ENCODE peak calls at places on chromosomes 6 and 20, in six cellular contexts. Q is GM12878, E is A549, A is HepG2, M is endothelial cell of umbilical vein, U is K562. I is an unnamed sample.

GRCh38 chr6:157065366-157065765 is 258.0 kb downstream of the TMEM242 start:
- DNase-seq in Q (no peak), E (no peak), A (no peak), M (no peak), U (no peak), I (no peak)

GRCh38 chr20:50716518-50716917 is 14.9 kb upstream of the PARD6B start:
- DNase-seq in Q (no peak), E (no peak), A (no peak), M (no peak), U (no peak), I (no peak)

GRCh38 chr6:114144887-114145851 is 174.2 kb upstream of the HDAC2 start:
- DNase-seq in Q (no peak), E (no peak), A (peak), M (no peak), U (no peak), I (no peak)

GRCh38 chr6:147262943-147263342 is 58.7 kb downstream of the STXBP5 start:
- DNase-seq in Q (no peak), E (no peak), A (no peak), M (peak), U (no peak), I (no peak)

GRCh38 chr20:38640486-38640885 is 38.9 kb downstream of the ARHGAP40 start:
- DNase-seq in Q (no peak), E (no peak), A (no peak), M (no peak), U (no peak), I (no peak)

GRCh38 chr20:42007251-42007650 is 389.1 kb upstream of the CHD6 start:
- DNase-seq in Q (no peak), E (no peak), A (no peak), M (no peak), U (no peak), I (no peak)

GRCh38 chr6:169289671-169290408 is 36.2 kb upstream of the THBS2 start:
- DNase-seq in Q (no peak), E (no peak), A (no peak), M (no peak), U (no peak), I (peak)

GRCh38 chr6:100135977-100136376 is 142.0 kb upstream of the MCHR2 start:
- DNase-seq in Q (no peak), E (no peak), A (no peak), M (no peak), U (no peak), I (no peak)

GRCh38 chr6:114049367-114049966 is 78.5 kb upstream of the HDAC2 start:
- DNase-seq in Q (no peak), E (no peak), A (peak), M (no peak), U (no peak), I (no peak)

GRCh38 chr6:149366237-149366921 is 33.7 kb upstream of the SUMO4 start:
- DNase-seq in Q (no peak), E (no peak), A (no peak), M (peak), U (no peak), I (no peak)

GRCh38 chr6:103122766-103123601 is 1729.5 kb downstream of the GRIK2 start:
- DNase-seq in Q (no peak), E (no peak), A (peak), M (peak), U (peak), I (peak)

GRCh38 chr20:39706089-39706721 is 744.1 kb downstream of the DHX35 start:
- DNase-seq in Q (no peak), E (no peak), A (no peak), M (peak), U (no peak), I (no peak)

GRCh38 chr6:135568366-135568765 is 70.8 kb upstream of the AHI1 start:
- DNase-seq in Q (peak), E (no peak), A (no peak), M (peak), U (peak), I (no peak)

GRCh38 chr6:63492476-63492875 is 79.8 kb upstream of the LOC128125822 start:
- DNase-seq in Q (no peak), E (no peak), A (no peak), M (no peak), U (no peak), I (no peak)

GRCh38 chr6:39495640-39496039 is 173.1 kb upstream of the KCNK16 start:
- DNase-seq in Q (no peak), E (no peak), A (no peak), M (no peak), U (no peak), I (no peak)

GRCh38 chr6:72789145-72789544 is 167.3 kb downstream of the KCNQ5 start:
- DNase-seq in Q (no peak), E (no peak), A (no peak), M (no peak), U (no peak), I (no peak)

GRCh38 chr6:10237284-10238043 is 177.4 kb downstream of the TFAP2A start:
- DNase-seq in Q (no peak), E (peak), A (no peak), M (no peak), U (no peak), I (no peak)

GRCh38 chr20:46228671-46229070 is 79.6 kb downstream of the CDH22 start:
- DNase-seq in Q (no peak), E (no peak), A (no peak), M (no peak), U (no peak), I (no peak)

GRCh38 chr20:46226602-46227001 is 81.7 kb downstream of the CDH22 start:
- DNase-seq in Q (no peak), E (no peak), A (no peak), M (no peak), U (no peak), I (no peak)

GRCh38 chr20:46227275-46227767 is 81.0 kb downstream of the CDH22 start:
- DNase-seq in Q (no peak), E (no peak), A (no peak), M (no peak), U (no peak), I (no peak)

GRCh38 chr20:46230811-46231282 is 77.5 kb downstream of the CDH22 start:
- DNase-seq in Q (no peak), E (no peak), A (peak), M (peak), U (peak), I (peak)

DNA sequence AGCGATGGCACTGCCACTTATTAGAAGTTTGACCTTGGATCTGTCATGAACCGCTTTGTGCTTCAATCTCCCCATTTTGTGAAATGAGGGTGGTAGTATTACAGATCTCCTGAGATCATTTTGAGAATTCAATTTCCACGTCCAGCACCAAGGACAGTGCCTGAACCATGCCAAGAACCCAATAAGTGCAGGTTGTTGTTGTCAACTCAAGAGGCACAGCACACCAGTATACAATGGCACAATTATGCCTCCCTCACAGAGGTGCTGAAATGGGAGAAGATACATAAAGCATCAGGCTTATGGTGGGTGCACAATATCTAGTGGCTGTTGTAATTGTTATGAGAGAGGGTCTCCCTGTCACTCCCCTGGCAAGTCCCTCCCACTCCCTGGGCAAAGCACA is 78.8 kb downstream of the CDH22 start:
- DNase-seq in Q (no peak), E (no peak), A (no peak), M (no peak), U (no peak), I (peak)
- TF ChIP-seq MYC in Q (no peak), E (no peak), A (no peak), M (no peak), U (no peak), I (peak)

GRCh38 chr20:9491324-9491723 is 23.1 kb upstream of the LAMP5 start:
- DNase-seq in Q (no peak), E (no peak), A (no peak), M (no peak), U (no peak), I (no peak)

GRCh38 chr20:9492067-9492466 is 22.3 kb upstream of the LAMP5 start:
- DNase-seq in Q (no peak), E (no peak), A (no peak), M (no peak), U (no peak), I (no peak)

GRCh38 chr20:9490171-9490570 is 24.2 kb upstream of the LAMP5 start:
- DNase-seq in Q (no peak), E (no peak), A (no peak), M (no peak), U (no peak), I (no peak)

GRCh38 chr20:9498322-9498721 is 16.1 kb upstream of the LAMP5 start:
- DNase-seq in Q (no peak), E (no peak), A (no peak), M (no peak), U (no peak), I (peak)

GRCh38 chr20:9493818-9494217 is 20.6 kb upstream of the LAMP5 start:
- DNase-seq in Q (no peak), E (no peak), A (no peak), M (no peak), U (no peak), I (no peak)
- H3K4me3 ChIP-seq in Q (no peak), E (no peak), A (no peak), M (no peak), U (no peak), I (no peak)

GRCh38 chr20:34473262-34473883 is 42.8 kb upstream of the DYNLRB1 start:
- DNase-seq in Q (no peak), E (peak), A (peak), M (peak), U (peak), I (peak)
- TF ChIP-seq CTCF in Q (peak), E (peak), A (peak), M (no peak), U (peak), I (peak)

GRCh38 chr6:41325446-41326066 is 9.9 kb upstream of the NCR2 start:
- DNase-seq in Q (no peak), E (no peak), A (no peak), M (no peak), U (no peak), I (no peak)

GRCh38 chr6:41326092-41326491 is 9.3 kb upstream of the NCR2 start:
- DNase-seq in Q (no peak), E (no peak), A (no peak), M (no peak), U (no peak), I (no peak)

GRCh38 chr6:41318648-41319565 is 16.5 kb upstream of the NCR2 start:
- DNase-seq in Q (peak), E (peak), A (peak), M (peak), U (peak), I (peak)

GRCh38 chr6:41315943-41316342 is 19.5 kb upstream of the NCR2 start:
- DNase-seq in Q (no peak), E (no peak), A (no peak), M (no peak), U (no peak), I (no peak)

GRCh38 chr6:41321183-41321582 is 14.2 kb upstream of the NCR2 start:
- DNase-seq in Q (no peak), E (no peak), A (no peak), M (no peak), U (no peak), I (no peak)
- TF ChIP-seq MYC in Q (no peak), E (no peak), A (no peak), M (no peak), U (no peak), I (no peak)

I was measured in NB4.